ENCODE peak calls at places on chromosomes 7 and 10, in four cellular contexts. C is esophagus squamous epithelium, N is PC-9, J is gastrocnemius medialis. L is an unnamed sample.
A peak's percentile ranks its signal among the peaks of the same experiment; 100 is the strongest.

GRCh38 chr7:77348371-77348813 is 67.8 kb downstream of the GSAP start:
- DNase-seq in C (no peak), J (no peak), N (no peak), L (no peak)

GRCh38 chr7:100247152-100247757 is 27.5 kb downstream of the PVRIG start:
- DNase-seq in C (no peak), N (peak; percentile 94), J (peak; percentile 95), L (peak; percentile 30)

GRCh38 chr7:23168111-23168885 is 13.6 kb upstream of the NUP42 start:
- DNase-seq in C (no peak), N (no peak), J (no peak), L (no peak)

GRCh38 chr7:139439375-139439774 is 44.1 kb downstream of the KLRG2 start:
- DNase-seq in C (no peak), J (no peak), N (no peak), L (no peak)

GRCh38 chr7:41984888-41985287 is 252.1 kb downstream of the GLI3 start:
- DNase-seq in N (no peak), C (no peak), J (no peak), L (no peak)

GRCh38 chr7:97006951-97007861 is 1.9 kb downstream of the DLX6 start:
- DNase-seq in N (no peak), J (no peak), C (no peak), L (no peak)

GRCh38 chr7:118662266-118662665 is 437.8 kb downstream of the ANKRD7 start:
- DNase-seq in C (no peak), N (no peak), J (no peak), L (no peak)

GRCh38 chr7:81187768-81188167 is 268.9 kb upstream of the SEMA3C start:
- DNase-seq in J (no peak), C (no peak), N (no peak), L (no peak)

GRCh38 chr7:15561840-15562239 is at the start of gene AGMO:
- DNase-seq in C (no peak), J (peak; percentile 48), N (no peak), L (no peak)

GRCh38 chr7:112143567-112143966 is 62.6 kb downstream of the DOCK4 start:
- DNase-seq in N (no peak), C (no peak), J (no peak), L (no peak)

GRCh38 chr7:73896454-73896853 is 35.5 kb downstream of the TMEM270 start:
- DNase-seq in J (peak; percentile 53), C (no peak), N (peak; percentile 43), L (no peak)

GRCh38 chr10:558331-558730 is 131.1 kb downstream of the DIP2C start:
- DNase-seq in N (no peak), C (no peak), J (no peak), L (no peak)

GRCh38 chr7:159197066-159197975 is 52.7 kb upstream of the VIPR2 start:
- DNase-seq in C (no peak), N (no peak), J (no peak), L (no peak)

GRCh38 chr7:49852619-49853462 is 79.4 kb downstream of the VWC2 start:
- DNase-seq in N (peak; percentile 54), J (no peak), C (no peak), L (peak; percentile 28)

GRCh38 chr7:33982425-33982786 is 77.1 kb downstream of the BMPER start:
- DNase-seq in J (no peak), N (no peak), C (no peak), L (no peak)

GRCh38 chr7:95469850-95470249 is 15.9 kb upstream of the ASB4 start:
- DNase-seq in J (no peak), N (no peak), C (no peak), L (no peak)

GRCh38 chr7:25208525-25209221 is 19.6 kb downstream of the NPVF start:
- DNase-seq in C (no peak), N (no peak), J (no peak), L (no peak)
- H3K27ac ChIP-seq in C (no peak overlapping the region), N (no peak overlapping the region), J (no peak overlapping the region), L (no peak overlapping the region)

GRCh38 chr7:130492519-130493274 is 812 bp downstream of the MEST start:
- DNase-seq in J (no peak), N (no peak), C (no peak), L (no peak)
- H3K4me3 ChIP-seq in J (peak overlapping the region; percentile 58), N (no peak overlapping the region), C (peak overlapping the region; percentile 60), L (no peak overlapping the region)

GRCh38 chr10:7409732-7410168 is 1.1 kb downstream of the SFMBT2 start:
- DNase-seq in C (no peak), N (no peak), J (peak; percentile 32), L (no peak)
- H3K27me3 ChIP-seq in C (peaks cover 12% of the 10 kb centered on the region), N (no peaks in the 10 kb centered on the region), J (no peaks in the 10 kb centered on the region), L (peaks cover 8% of the 10 kb centered on the region)

GRCh38 chr7:47791682-47792081 is 156.6 kb downstream of the PKD1L1 start:
- DNase-seq in C (no peak), N (no peak), J (no peak), L (no peak)
- H3K27ac ChIP-seq in C (no peak overlapping the region), N (no peak overlapping the region), J (no peak overlapping the region), L (no peak overlapping the region)

DNA sequence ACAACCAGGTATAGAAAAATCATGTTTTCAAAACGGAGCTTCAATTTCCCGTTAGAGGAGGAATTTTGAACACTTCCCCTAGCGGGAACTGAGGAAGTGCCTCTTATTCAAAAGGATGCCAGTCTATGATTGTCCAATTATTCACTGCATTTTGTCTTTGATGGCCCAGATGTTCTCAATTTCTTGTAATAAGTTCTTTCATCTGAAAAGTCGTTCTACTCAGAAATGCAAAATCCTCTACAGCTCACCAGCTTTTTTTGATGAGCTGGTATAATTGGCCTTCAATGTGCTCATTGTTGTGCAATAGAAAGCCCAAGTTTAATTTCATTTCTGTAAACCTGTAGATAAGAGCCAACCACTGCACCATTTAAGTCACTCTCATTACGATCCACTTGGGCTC is 978.8 kb upstream of the AUTS2 start:
- DNase-seq in C (no peak), N (no peak), J (no peak), L (no peak)
- H3K4me3 ChIP-seq in C (no peak overlapping the region), N (no peak overlapping the region), J (no peak overlapping the region), L (no peak overlapping the region)

GRCh38 chr10:97895915-97896314 is 46.3 kb downstream of the GOLGA7B start:
- DNase-seq in J (no peak), N (no peak), C (no peak), L (no peak)

GRCh38 chr10:97896756-97897155 is 47.1 kb downstream of the GOLGA7B start:
- DNase-seq in J (no peak), N (no peak), C (no peak), L (no peak)

GRCh38 chr10:97892961-97893360 is 43.3 kb downstream of the GOLGA7B start:
- DNase-seq in J (no peak), N (no peak), C (no peak), L (no peak)

GRCh38 chr10:97894092-97894491 is 44.4 kb downstream of the GOLGA7B start:
- DNase-seq in C (no peak), J (no peak), N (no peak), L (no peak)

DNA sequence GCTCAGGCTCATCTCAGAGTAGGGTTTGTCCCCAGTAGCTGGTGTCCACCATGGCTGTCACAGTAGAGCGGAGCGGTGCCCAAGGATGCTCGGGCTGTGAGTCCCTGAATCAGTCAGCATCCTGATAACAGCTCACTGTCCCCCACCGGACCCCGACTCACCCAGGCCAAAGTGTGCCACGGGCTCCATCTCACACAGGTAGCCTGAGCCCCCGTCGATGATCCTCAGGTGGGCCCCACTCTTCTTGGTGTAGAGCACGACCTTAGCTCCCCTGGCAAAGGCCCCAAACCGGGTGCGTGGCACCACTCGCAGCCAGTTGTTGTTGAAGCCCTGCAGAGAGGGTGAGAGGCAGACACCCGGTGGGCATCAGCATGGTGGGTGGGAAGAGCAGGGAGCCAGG is 45.4 kb downstream of the GOLGA7B start:
- DNase-seq in N (no peak), J (no peak), C (no peak), L (no peak)
- H3K27me3 ChIP-seq in N (no peaks in the 10 kb centered on the region), J (no peaks in the 10 kb centered on the region), C (no peaks in the 10 kb centered on the region), L (no peaks in the 10 kb centered on the region)

L was measured in adrenal gland.